ENCODE peak calls at places on chromosomes 2 and 18, in four cellular contexts. W, M, Y and Z are unnamed samples.

GRCh38 chr18:5894613-5895299 is 566 bp downstream of the TMEM200C start:
- DNase-seq in Y (peak), W (peak), M (no peak), Z (peak)

GRCh38 chr18:39523281-39523680 is 1957.7 kb upstream of the CELF4 start:
- DNase-seq in M (peak), W (no peak), Y (peak), Z (no peak)

GRCh38 chr18:61589724-61590065 is 256.5 kb downstream of the CDH20 start:
- DNase-seq in W (no peak), M (no peak), Y (peak), Z (no peak)

GRCh38 chr2:71358931-71359671 is 27.5 kb downstream of the ZNF638 start:
- DNase-seq in Y (peak), W (no peak), M (peak), Z (no peak)

GRCh38 chr2:36071698-36072097 is 283.9 kb upstream of the CRIM1 start:
- DNase-seq in M (no peak), W (no peak), Y (no peak), Z (no peak)

GRCh38 chr18:49519041-49519971 is 32.3 kb upstream of the C18orf32 start:
- DNase-seq in Y (no peak), W (no peak), M (no peak), Z (no peak)

GRCh38 chr2:100955226-100955625 is 46.9 kb upstream of the RPL31 start:
- DNase-seq in W (no peak), M (no peak), Y (no peak), Z (no peak)

GRCh38 chr2:44770221-44771187 is 171.0 kb upstream of the SIX3 start:
- DNase-seq in W (no peak), M (no peak), Y (no peak), Z (peak)

GRCh38 chr2:239944706-239945551 is 80.2 kb downstream of the NDUFA10 start:
- DNase-seq in W (peak), Y (no peak), M (no peak), Z (no peak)

GRCh38 chr2:174682578-174683391 is 81.5 kb downstream of the CHRNA1 start:
- DNase-seq in Y (no peak), W (peak), M (no peak), Z (peak)

GRCh38 chr18:54561864-54562263 is 29.2 kb upstream of the DYNAP start:
- DNase-seq in Y (no peak), W (no peak), M (no peak), Z (no peak)

DNA sequence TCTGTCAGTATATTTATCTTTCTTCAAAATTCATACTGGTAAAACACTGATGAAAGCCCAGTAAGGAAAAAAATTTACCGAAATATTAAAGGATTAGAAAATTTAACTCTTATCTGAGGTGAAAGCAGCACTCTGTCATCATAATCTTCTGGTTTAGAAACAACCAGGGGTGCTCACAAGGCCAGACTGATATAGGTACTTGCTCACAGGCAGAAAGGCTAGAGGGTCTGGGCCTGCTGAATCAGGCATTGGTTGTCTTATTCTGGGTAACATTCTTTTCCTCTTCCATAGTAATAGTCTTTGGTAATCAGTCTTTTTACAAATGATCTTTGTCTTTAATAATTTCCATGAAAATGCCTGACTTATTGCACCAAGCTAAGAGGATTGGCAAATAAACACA is 221.4 kb upstream of the TFPI start:
- DNase-seq in Y (peak), M (no peak), W (no peak), Z (no peak)
- TF ChIP-seq CTCF in Y (no peak), M (no peak), W (no peak), Z (no peak)

GRCh38 chr18:59718108-59719057 is 21.2 kb upstream of the CCBE1 start:
- DNase-seq in Y (peak), M (peak), W (no peak), Z (no peak)

GRCh38 chr18:59717291-59717690 is 20.1 kb upstream of the CCBE1 start:
- DNase-seq in M (no peak), W (no peak), Y (no peak), Z (no peak)

GRCh38 chr18:59715445-59715844 is 18.2 kb upstream of the CCBE1 start:
- DNase-seq in M (no peak), W (no peak), Y (peak), Z (no peak)

GRCh38 chr18:59712311-59712710 is 15.1 kb upstream of the CCBE1 start:
- DNase-seq in M (no peak), Y (no peak), W (no peak), Z (no peak)

GRCh38 chr18:59715966-59716369 is 18.7 kb upstream of the CCBE1 start:
- DNase-seq in M (peak), Y (peak), W (no peak), Z (no peak)
- TF ChIP-seq CTCF in M (peak), Y (peak), W (no peak), Z (no peak)

DNA sequence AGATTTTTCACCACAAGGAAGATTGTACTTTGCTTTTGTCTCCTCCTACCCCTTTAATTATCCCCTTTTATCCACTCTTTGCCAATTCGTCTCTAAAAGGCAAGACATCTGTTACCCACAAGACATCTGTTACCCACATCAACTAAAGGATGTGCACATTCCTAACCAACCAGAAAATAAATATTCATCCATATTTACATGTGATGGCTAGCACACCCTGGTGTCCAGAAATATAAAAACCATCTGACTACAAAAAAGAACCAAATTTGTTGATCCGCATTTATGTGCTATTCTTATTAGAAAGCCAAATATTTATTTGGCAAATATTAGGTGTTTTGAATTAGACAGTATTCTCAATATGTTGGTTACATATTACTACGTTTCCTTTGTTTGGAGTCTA is 35.7 kb downstream of the ACVR1C start:
- DNase-seq in Y (no peak), W (no peak), M (no peak), Z (no peak)
- TF ChIP-seq CTCF in Y (peak), W (peak), M (peak), Z (peak)

DNA sequence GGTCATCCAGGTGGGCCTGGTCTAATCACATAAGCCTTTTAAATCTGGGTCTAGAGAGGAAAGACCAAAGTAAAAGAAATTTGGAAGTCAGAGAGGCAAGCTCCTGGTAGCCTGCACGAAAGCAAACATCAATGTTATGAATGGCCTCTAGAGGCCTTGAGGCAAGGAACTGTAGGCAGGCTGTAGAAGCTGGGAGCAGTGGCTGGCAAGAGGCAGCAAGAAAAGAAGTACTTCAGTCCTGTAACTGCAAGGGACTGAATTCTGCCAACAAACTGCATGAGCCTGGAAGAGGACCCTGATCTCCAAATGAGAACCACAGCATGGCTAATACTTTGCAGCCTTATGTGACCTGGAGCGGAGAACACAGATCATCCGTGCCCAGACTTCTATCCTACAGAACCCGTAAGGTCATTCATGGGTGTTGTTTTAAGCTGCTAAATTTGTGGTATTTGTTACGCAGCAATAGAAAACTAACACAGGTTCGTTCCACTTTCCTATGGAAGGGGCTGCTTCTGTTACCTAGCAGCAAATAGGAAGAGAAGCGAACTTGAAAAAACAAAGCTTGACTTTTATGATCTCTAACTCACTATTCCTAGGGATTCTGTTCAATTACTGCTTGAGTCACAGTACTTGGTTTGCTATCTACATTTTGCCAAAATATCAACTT is 1.2 kb downstream of the IMMT start:
- DNase-seq in Y (no peak), M (no peak), W (no peak), Z (no peak)
- TF ChIP-seq CTCF in Y (no peak), M (no peak), W (no peak), Z (no peak)

GRCh38 chr2:231169475-231169874 is 29.0 kb upstream of the ARMC9 start:
- DNase-seq in Y (no peak), M (no peak), W (no peak), Z (no peak)
- TF ChIP-seq CTCF in Y (no peak), M (no peak), W (no peak), Z (no peak)

GRCh38 chr2:67854798-67855197 is 208.0 kb downstream of the C1D start:
- DNase-seq in Y (no peak), M (no peak), W (no peak), Z (no peak)
- TF ChIP-seq CTCF in Y (no peak), M (no peak), W (no peak), Z (no peak)

GRCh38 chr2:29310665-29311348 is 195.6 kb downstream of the CLIP4 start:
- DNase-seq in Y (no peak), M (no peak), W (no peak), Z (no peak)

GRCh38 chr2:29311458-29311857 is 196.2 kb downstream of the CLIP4 start:
- DNase-seq in M (no peak), W (no peak), Y (no peak), Z (no peak)

GRCh38 chr2:29317077-29317517 is 201.9 kb downstream of the CLIP4 start:
- DNase-seq in M (no peak), W (no peak), Y (peak), Z (no peak)

GRCh38 chr2:29317801-29318485 is 202.7 kb downstream of the CLIP4 start:
- DNase-seq in Y (no peak), W (no peak), M (no peak), Z (no peak)

GRCh38 chr2:29314816-29315571 is 199.8 kb downstream of the CLIP4 start:
- DNase-seq in W (no peak), M (no peak), Y (peak), Z (no peak)
- TF ChIP-seq CTCF in W (no peak), M (peak), Y (peak), Z (no peak)